ENCODE peak calls at places on chromosomes 3 and 15, in seven cellular contexts. L is uterus, N is astrocyte of the spinal cord, T is cardiac fibroblast, Q is RWPE2, X is psoas muscle, M is NB4. U is an unnamed sample.

GRCh38 chr3:160399347-160400047 is at the start of gene SMC4:
- DNase-seq in T (peak), N (peak), M (peak), X (peak), L (no peak), Q (peak), U (peak)

GRCh38 chr3:127152676-127153505 is 40.0 kb upstream of the PRR23E start:
- DNase-seq in X (no peak), M (no peak), T (no peak), Q (no peak), L (peak), N (no peak), U (no peak)

GRCh38 chr15:78049691-78050440 is 27.6 kb downstream of the TBC1D2B start:
- DNase-seq in T (peak), M (peak), Q (no peak), N (peak), L (no peak), X (no peak), U (peak)

GRCh38 chr3:123755508-123755907 is 128.6 kb downstream of the MYLK start:
- DNase-seq in X (no peak), T (no peak), N (no peak), L (no peak), Q (no peak), M (no peak), U (no peak)

GRCh38 chr15:71066983-71067382 is 48.3 kb upstream of the THSD4 start:
- DNase-seq in X (no peak), L (peak), T (peak), N (no peak), M (no peak), Q (no peak), U (no peak)

GRCh38 chr3:194938845-194939531 is 253.3 kb downstream of the FAM43A start:
- DNase-seq in L (no peak), N (no peak), M (peak), Q (no peak), T (peak), X (peak), U (no peak)

GRCh38 chr3:88113311-88114162 is 36.2 kb upstream of the C3orf38 start:
- DNase-seq in Q (no peak), T (peak), L (peak), X (no peak), M (peak), N (peak), U (peak)

GRCh38 chr15:29225534-29226224 is 43.9 kb downstream of the NSMCE3 start:
- DNase-seq in M (no peak), Q (no peak), L (no peak), X (no peak), T (no peak), N (no peak), U (peak)

GRCh38 chr3:138351916-138352555 is 3.7 kb downstream of the MRAS start:
- DNase-seq in M (no peak), T (no peak), L (no peak), N (no peak), X (peak), Q (no peak), U (no peak)

GRCh38 chr3:15815696-15816095 is 17.9 kb upstream of the ANKRD28 start:
- DNase-seq in N (peak), T (peak), Q (no peak), M (peak), L (no peak), X (no peak), U (peak)

GRCh38 chr3:73784647-73785420 is 160.1 kb upstream of the PDZRN3 start:
- DNase-seq in N (peak), T (no peak), Q (no peak), X (no peak), M (no peak), L (no peak), U (no peak)
- H3K4me3 ChIP-seq in N (no peak), T (no peak), Q (no peak), X (no peak), M (no peak), L (no peak), U (no peak)

DNA sequence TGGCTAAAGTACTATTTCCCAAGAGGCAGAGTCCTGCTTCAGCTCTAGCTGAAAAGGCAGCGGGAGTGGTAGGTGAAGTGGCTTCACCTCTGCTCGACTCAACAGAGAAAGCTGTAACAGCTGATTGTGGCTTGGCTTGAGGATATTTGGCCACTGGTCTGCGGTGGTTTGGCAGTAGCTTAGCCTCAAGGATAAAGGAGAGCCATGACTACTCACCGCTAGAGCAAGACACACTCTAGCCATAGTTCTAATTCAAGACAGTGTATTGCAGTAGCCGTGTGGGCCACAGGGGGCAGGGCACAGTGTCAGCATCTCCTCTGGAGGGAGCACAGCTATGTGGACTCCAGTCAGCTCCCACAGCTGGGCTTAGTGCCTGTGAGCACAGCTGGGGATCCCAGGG is 23.5 kb downstream of the TPRG1 start:
- DNase-seq in T (no peak), M (peak), L (no peak), N (no peak), X (no peak), Q (no peak), U (peak)
- TF ChIP-seq CTCF in T (peak), M (peak), L (no peak), N (peak), X (peak), Q (no peak), U (peak)

DNA sequence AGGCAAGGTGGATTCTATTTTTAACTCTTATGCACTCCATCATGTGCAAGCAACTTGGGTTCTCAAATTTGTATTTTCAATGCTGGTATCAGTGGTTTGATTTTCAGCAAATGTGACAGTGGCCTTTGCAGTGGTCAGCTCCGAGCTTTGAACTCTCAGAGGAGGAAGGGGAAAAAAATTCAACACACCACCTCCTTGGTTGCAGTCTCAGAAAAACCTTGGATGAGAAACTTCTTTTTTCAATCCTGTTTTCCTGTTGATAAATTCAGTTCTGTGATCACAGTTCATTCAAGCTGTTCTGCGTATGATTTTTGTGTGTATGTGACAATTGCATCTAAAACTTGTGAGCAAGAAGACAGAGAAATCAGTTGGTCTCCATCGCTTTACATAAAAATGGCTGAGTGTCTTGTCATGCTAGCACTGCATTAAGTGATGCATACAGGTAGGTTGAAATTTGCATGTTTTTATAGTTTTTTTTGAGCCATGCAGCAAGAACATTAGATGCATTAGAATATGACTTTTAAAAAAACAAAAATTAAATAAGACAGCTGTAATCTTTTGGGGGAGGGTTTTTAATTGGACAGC is 19.2 kb downstream of the ZBTB38 start:
- DNase-seq in Q (no peak), T (no peak), M (no peak), N (no peak), L (no peak), X (no peak), U (peak)
- H3K4me3 ChIP-seq in Q (no peak), T (no peak), M (no peak), N (no peak), L (no peak), X (no peak), U (peak)

GRCh38 chr15:99209326-99209725 is 40.1 kb downstream of the TTC23 start:
- DNase-seq in L (no peak), X (no peak), M (no peak), T (no peak), Q (no peak), N (no peak), U (no peak)

GRCh38 chr15:99210334-99210733 is 39.0 kb downstream of the TTC23 start:
- DNase-seq in M (no peak), N (no peak), Q (no peak), L (no peak), T (no peak), X (no peak), U (no peak)

GRCh38 chr15:99212401-99212800 is 37.0 kb downstream of the TTC23 start:
- DNase-seq in T (peak), Q (no peak), L (peak), X (peak), N (peak), M (no peak), U (no peak)

GRCh38 chr15:99211926-99212325 is 37.5 kb downstream of the TTC23 start:
- DNase-seq in L (no peak), M (no peak), X (no peak), T (peak), N (no peak), Q (no peak), U (no peak)

GRCh38 chr15:99207672-99208071 is 41.7 kb downstream of the TTC23 start:
- DNase-seq in M (no peak), T (no peak), L (no peak), X (no peak), N (no peak), Q (no peak), U (no peak)
- TF ChIP-seq CTCF in M (no peak), T (no peak), L (no peak), X (no peak), N (no peak), Q (peak), U (no peak)

GRCh38 chr3:76912966-76913365 is 126.9 kb upstream of the ROBO2 start:
- DNase-seq in X (no peak), T (no peak), N (no peak), M (no peak), L (no peak), Q (no peak), U (no peak)
- H3K4me3 ChIP-seq in X (no peak), T (no peak), N (no peak), M (no peak), L (no peak), Q (no peak), U (no peak)

GRCh38 chr3:10192953-10193691 is 28.4 kb downstream of the IRAK2 start:
- DNase-seq in N (peak), L (peak), Q (peak), X (no peak), M (peak), T (peak), U (peak)
- TF ChIP-seq CTCF in N (peak), L (peak), Q (peak), X (peak), M (peak), T (peak), U (peak)

GRCh38 chr3:76827647-76828273 is 212.1 kb upstream of the ROBO2 start:
- DNase-seq in N (no peak), Q (no peak), T (no peak), L (no peak), X (no peak), M (no peak), U (no peak)

GRCh38 chr3:76826915-76827314 is 213.0 kb upstream of the ROBO2 start:
- DNase-seq in T (no peak), L (no peak), X (no peak), Q (no peak), M (no peak), N (no peak), U (no peak)

DNA sequence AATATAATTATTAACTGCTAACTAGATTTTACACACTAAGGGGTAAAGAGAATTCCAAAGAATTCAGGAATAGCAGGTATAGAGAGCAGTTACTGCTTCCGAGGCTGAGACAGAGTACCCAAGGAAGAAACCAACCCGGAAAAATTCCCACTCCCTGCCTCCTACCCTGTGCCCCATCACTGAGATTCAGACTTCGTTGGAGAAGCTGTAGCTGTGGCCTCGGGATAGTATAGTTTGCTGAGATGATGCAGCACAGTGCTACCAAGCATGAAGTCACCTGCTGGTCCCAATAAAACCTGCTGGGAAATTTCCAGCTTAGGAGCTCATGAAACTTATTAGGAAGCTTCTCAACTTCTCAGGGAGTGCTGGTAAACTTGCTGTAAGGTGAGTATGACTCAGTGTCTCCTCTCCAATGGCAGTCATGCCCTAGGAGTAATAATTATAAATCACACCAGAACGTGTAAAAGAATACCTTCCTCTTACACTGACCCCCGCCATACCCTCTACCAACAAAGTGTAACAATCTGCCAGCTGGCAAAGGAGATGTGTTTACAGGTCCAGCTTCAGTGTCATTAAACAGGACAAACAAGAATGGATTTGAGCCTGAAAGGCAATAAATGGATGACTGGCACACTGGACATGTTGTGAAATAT is 215.1 kb upstream of the ROBO2 start:
- DNase-seq in T (no peak), L (no peak), X (no peak), M (no peak), N (no peak), Q (no peak), U (no peak)
- H3K4me3 ChIP-seq in T (no peak), L (no peak), X (no peak), M (no peak), N (no peak), Q (no peak), U (no peak)

DNA sequence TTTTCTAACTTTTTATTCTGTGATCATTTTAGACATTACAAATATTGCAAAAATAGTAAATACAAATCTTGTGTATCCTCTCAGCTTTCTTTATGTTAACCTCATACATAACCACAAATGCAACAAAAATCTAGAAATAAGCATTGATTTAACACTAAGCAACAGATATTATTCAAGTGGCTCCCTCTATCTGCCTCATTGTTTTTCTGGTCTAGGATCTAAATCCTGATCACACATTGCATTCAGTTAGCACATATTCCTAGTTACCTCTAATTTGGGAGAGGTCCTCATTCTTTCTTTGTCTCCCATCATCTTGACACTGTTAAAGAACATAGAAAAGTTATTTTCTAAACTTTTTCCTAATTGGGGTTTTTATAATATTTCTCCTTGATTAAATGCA is 1126.0 kb downstream of the ROBO2 start:
- DNase-seq in L (no peak), N (no peak), T (no peak), Q (no peak), X (no peak), M (no peak), U (no peak)
- TF ChIP-seq CTCF in L (no peak), N (peak), T (peak), Q (peak), X (peak), M (no peak), U (no peak)

GRCh38 chr15:67304778-67305177 is 50.2 kb downstream of the IQCH start:
- DNase-seq in Q (no peak), T (no peak), L (no peak), N (no peak), X (no peak), M (no peak), U (no peak)

GRCh38 chr15:67307156-67307555 is 52.6 kb downstream of the IQCH start:
- DNase-seq in N (peak), X (no peak), Q (no peak), T (no peak), L (no peak), M (no peak), U (peak)

GRCh38 chr15:67311751-67312150 is 57.2 kb downstream of the IQCH start:
- DNase-seq in X (no peak), T (no peak), N (no peak), Q (no peak), M (no peak), L (no peak), U (no peak)

GRCh38 chr15:67305506-67305905 is 50.9 kb downstream of the IQCH start:
- DNase-seq in Q (no peak), T (no peak), L (no peak), M (no peak), X (no peak), N (no peak), U (no peak)

DNA sequence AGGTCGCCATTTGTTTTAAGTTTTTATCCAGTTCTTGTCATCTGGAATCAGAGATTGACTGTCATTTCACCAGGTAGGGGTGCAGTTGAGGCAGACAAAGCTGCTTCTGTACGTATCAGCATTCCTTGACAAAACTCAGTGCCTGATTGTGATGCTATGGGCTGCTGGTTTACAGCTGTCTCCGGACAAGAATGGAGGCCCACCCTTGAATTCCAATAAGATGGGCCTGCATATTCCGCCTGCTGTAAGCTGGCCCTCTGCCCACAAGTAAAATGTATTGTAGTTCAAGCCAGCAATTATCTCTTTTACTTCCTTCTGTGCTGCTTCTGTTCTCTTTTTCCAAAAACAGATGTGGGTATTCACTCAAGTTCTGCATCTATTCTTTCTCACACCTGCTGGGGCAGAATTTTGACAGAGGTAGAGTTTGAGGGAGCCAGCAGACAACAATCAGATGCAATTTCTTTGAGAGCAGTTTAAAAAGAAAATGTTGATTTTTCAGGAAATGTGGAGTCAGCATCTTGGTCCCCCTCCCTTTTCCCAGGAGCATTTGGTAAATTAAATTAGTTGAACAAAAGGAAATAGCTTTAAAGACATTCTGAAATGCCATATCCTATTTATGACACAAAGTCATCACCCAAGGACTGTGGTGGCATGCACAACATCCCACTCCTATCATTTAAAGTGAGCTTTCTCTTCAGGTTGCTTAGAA is 53.5 kb downstream of the IQCH start:
- DNase-seq in X (no peak), Q (no peak), L (no peak), M (no peak), N (no peak), T (no peak), U (no peak)
- H3K4me3 ChIP-seq in X (no peak), Q (no peak), L (no peak), M (no peak), N (no peak), T (no peak), U (no peak)